ENCODE peak calls at places on chromosomes 1 and 21, in six cellular contexts. One of them, this sample, is unnamed.

GRCh38 chr1:193434319-193434718 is 247.9 kb upstream of the B3GALT2 start:
- DNase-seq in SK-N-MC: no peak
- DNase-seq in HepG2: no peak
- DNase-seq in HCT116: no peak
- DNase-seq in breast epithelium: no peak
- DNase-seq in stomach: no peak
- DNase-seq in this sample: no peak

GRCh38 chr1:9613625-9614299 is 25.1 kb downstream of the TMEM201 start:
- DNase-seq in SK-N-MC: no peak
- DNase-seq in HepG2: no peak
- DNase-seq in HCT116: no peak
- DNase-seq in breast epithelium: no peak
- DNase-seq in stomach: no peak
- DNase-seq in this sample: no peak

GRCh38 chr1:49060766-49061165 is 284.1 kb upstream of the BEND5 start:
- DNase-seq in SK-N-MC: no peak
- DNase-seq in HCT116: no peak
- DNase-seq in breast epithelium: no peak
- DNase-seq in HepG2: no peak
- DNase-seq in stomach: no peak
- DNase-seq in this sample: no peak

GRCh38 chr1:186218661-186219352 is 156.2 kb downstream of the TPR start:
- DNase-seq in stomach: no peak
- DNase-seq in HCT116: no peak
- DNase-seq in SK-N-MC: no peak
- DNase-seq in HepG2: no peak
- DNase-seq in breast epithelium: no peak
- DNase-seq in this sample: no peak

GRCh38 chr1:158329807-158330206 is 1.5 kb downstream of the CD1B start:
- DNase-seq in HepG2: no peak
- DNase-seq in HCT116: no peak
- DNase-seq in breast epithelium: no peak
- DNase-seq in stomach: no peak
- DNase-seq in SK-N-MC: no peak
- DNase-seq in this sample: no peak

GRCh38 chr1:169692766-169693460 is 18.5 kb downstream of the SELL start:
- DNase-seq in breast epithelium: no peak
- DNase-seq in stomach: no peak
- DNase-seq in HCT116: no peak
- DNase-seq in HepG2: no peak
- DNase-seq in SK-N-MC: no peak
- DNase-seq in this sample: no peak

GRCh38 chr21:29656504-29657227 is 283.1 kb downstream of the GRIK1 start:
- DNase-seq in HCT116: no peak
- DNase-seq in stomach: no peak
- DNase-seq in HepG2: no peak
- DNase-seq in SK-N-MC: no peak
- DNase-seq in breast epithelium: no peak
- DNase-seq in this sample: no peak

GRCh38 chr1:199057284-199057683 is 418.4 kb downstream of the PTPRC start:
- DNase-seq in SK-N-MC: no peak
- DNase-seq in breast epithelium: no peak
- DNase-seq in stomach: no peak
- DNase-seq in HCT116: no peak
- DNase-seq in HepG2: no peak
- DNase-seq in this sample: no peak

GRCh38 chr1:147895123-147895522 is 7.5 kb upstream of the GJA8 start:
- DNase-seq in HCT116: no peak
- DNase-seq in SK-N-MC: no peak
- DNase-seq in stomach: no peak
- DNase-seq in HepG2: no peak
- DNase-seq in breast epithelium: no peak
- DNase-seq in this sample: no peak

GRCh38 chr1:62841587-62842169 is 57.7 kb downstream of the ATG4C start:
- DNase-seq in HepG2: peak
- DNase-seq in breast epithelium: no peak
- DNase-seq in stomach: no peak
- DNase-seq in HCT116: peak
- DNase-seq in SK-N-MC: peak
- DNase-seq in this sample: peak

DNA sequence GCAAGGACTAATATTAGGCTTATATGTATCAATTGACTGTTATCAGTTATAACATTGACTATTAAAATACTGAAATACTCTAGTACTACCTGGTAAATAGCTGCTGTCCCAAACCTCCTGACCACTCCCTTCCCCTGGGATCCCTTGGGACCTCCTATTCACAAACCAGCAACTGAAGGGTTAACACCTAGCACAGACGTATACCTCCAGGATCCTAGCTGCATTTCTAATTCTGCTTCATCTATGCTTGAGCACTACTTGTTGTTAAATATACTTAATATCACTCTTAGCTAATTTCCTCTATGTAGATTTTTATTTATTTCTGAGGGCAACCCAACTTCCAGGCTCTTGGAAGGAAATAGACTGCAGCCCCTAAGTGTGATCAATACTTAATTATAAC is 1.8 kb upstream of the NFYC start:
- DNase-seq in HCT116: no peak
- DNase-seq in SK-N-MC: no peak
- DNase-seq in breast epithelium: no peak
- DNase-seq in HepG2: no peak
- DNase-seq in stomach: no peak
- DNase-seq in this sample: no peak
- TF ChIP-seq POLR2AphosphoS5 in HCT116: no peak
- TF ChIP-seq POLR2AphosphoS5 in SK-N-MC: no peak
- TF ChIP-seq POLR2AphosphoS5 in breast epithelium: no peak
- TF ChIP-seq POLR2AphosphoS5 in HepG2: no peak
- TF ChIP-seq POLR2AphosphoS5 in stomach: no peak
- TF ChIP-seq POLR2AphosphoS5 in this sample: no peak

DNA sequence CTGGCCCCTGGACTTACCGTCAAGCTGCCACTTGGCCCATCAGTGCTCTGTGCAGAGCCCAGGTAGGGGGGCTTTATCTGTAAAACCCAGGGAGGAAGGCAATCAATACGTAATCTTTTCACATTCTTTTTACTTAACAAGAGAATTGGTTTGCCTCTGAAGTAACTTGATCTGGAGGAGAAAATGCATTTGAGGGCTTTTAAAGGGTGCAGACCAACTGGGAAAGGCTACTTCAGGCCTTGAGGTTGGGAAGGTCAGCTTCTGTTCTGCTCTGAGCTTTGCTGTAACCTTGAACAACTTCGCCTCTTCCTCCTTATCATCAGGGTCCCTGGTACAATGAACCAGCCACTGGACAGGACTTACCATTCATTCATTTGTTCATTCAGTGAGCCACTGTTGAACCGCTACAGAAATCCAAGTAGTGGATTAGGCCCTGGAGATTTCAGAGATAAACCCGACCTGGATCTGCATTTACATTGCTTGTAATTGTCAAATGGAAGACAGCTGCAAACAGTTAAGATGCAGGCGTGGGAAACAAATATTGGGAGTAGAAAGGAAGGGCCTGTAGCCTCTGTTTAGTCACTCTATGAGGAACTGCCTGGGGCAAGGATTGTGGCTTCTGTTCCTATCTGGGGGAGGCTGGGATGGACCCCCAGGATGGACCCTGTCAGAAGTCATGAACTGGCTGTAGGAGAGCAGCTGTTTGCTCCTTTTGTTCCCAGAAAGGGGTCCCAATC is 90.9 kb downstream of the MAN1C1 start:
- DNase-seq in SK-N-MC: no peak
- DNase-seq in breast epithelium: no peak
- DNase-seq in stomach: no peak
- DNase-seq in HepG2: no peak
- DNase-seq in HCT116: no peak
- DNase-seq in this sample: no peak
- TF ChIP-seq POLR2AphosphoS5 in SK-N-MC: no peak
- TF ChIP-seq POLR2AphosphoS5 in breast epithelium: no peak
- TF ChIP-seq POLR2AphosphoS5 in stomach: no peak
- TF ChIP-seq POLR2AphosphoS5 in HepG2: no peak
- TF ChIP-seq POLR2AphosphoS5 in HCT116: no peak
- TF ChIP-seq POLR2AphosphoS5 in this sample: no peak

GRCh38 chr1:24704411-24705259 is 40.6 kb upstream of the CLIC4 start:
- DNase-seq in HepG2: no peak
- DNase-seq in stomach: no peak
- DNase-seq in breast epithelium: no peak
- DNase-seq in SK-N-MC: no peak
- DNase-seq in HCT116: no peak
- DNase-seq in this sample: no peak
- TF ChIP-seq POLR2AphosphoS5 in HepG2: no peak
- TF ChIP-seq POLR2AphosphoS5 in stomach: no peak
- TF ChIP-seq POLR2AphosphoS5 in breast epithelium: no peak
- TF ChIP-seq POLR2AphosphoS5 in SK-N-MC: no peak
- TF ChIP-seq POLR2AphosphoS5 in HCT116: no peak
- TF ChIP-seq POLR2AphosphoS5 in this sample: no peak

GRCh38 chr1:202590975-202591411 is 119.3 kb downstream of the SYT2 start:
- DNase-seq in SK-N-MC: no peak
- DNase-seq in stomach: no peak
- DNase-seq in HepG2: no peak
- DNase-seq in HCT116: no peak
- DNase-seq in breast epithelium: no peak
- DNase-seq in this sample: no peak
- TF ChIP-seq POLR2AphosphoS5 in SK-N-MC: no peak
- TF ChIP-seq POLR2AphosphoS5 in stomach: no peak
- TF ChIP-seq POLR2AphosphoS5 in HepG2: no peak
- TF ChIP-seq POLR2AphosphoS5 in HCT116: no peak
- TF ChIP-seq POLR2AphosphoS5 in breast epithelium: no peak
- TF ChIP-seq POLR2AphosphoS5 in this sample: no peak

GRCh38 chr1:43358746-43359693 is at the start of gene CDC20:
- DNase-seq in breast epithelium: peak
- DNase-seq in SK-N-MC: peak
- DNase-seq in stomach: peak
- DNase-seq in HCT116: peak
- DNase-seq in HepG2: peak
- DNase-seq in this sample: peak

GRCh38 chr1:43360616-43361015 is 1.8 kb downstream of the CDC20 start:
- DNase-seq in stomach: no peak
- DNase-seq in HepG2: no peak
- DNase-seq in breast epithelium: no peak
- DNase-seq in SK-N-MC: no peak
- DNase-seq in HCT116: no peak
- DNase-seq in this sample: no peak

GRCh38 chr1:43357251-43357650 is 1.5 kb upstream of the CDC20 start:
- DNase-seq in HCT116: no peak
- DNase-seq in SK-N-MC: no peak
- DNase-seq in HepG2: no peak
- DNase-seq in breast epithelium: no peak
- DNase-seq in stomach: no peak
- DNase-seq in this sample: no peak

GRCh38 chr1:43359696-43360095 is 915 bp downstream of the CDC20 start:
- DNase-seq in SK-N-MC: no peak
- DNase-seq in breast epithelium: no peak
- DNase-seq in HCT116: no peak
- DNase-seq in stomach: no peak
- DNase-seq in HepG2: no peak
- DNase-seq in this sample: no peak

DNA sequence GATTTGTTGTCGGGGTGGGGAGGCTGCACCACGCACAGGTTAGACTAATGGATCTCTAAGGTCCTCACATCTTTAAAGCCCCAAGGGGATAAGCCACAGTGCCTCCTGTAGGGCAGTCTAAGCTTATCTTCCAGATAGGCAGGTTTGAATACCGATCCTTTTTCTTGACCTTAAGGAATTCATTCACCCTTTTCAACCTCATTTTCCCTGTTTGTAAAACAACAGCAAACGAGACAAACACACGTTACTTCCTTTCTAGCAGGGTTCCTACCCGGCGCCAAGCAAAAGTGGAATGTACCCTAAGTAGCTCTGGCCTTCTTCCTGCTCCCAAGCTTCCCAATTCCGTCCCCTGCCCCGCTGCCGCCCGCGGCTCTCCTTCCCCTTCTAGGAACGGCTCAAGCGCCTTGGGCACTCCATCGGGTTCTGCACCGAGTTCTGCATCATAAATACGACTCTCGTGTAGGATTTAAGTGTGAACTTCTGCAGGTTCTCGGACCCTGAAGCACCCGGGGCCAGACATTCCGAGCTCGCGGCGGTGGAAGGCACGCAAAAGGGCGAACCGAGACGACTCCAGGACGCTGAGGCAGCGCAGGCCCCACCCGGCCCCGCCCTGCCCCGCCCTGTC is 548 bp upstream of the CDC20 start:
- DNase-seq in SK-N-MC: no peak
- DNase-seq in HepG2: no peak
- DNase-seq in HCT116: peak
- DNase-seq in breast epithelium: no peak
- DNase-seq in stomach: no peak
- DNase-seq in this sample: no peak
- TF ChIP-seq POLR2AphosphoS5 in SK-N-MC: peak
- TF ChIP-seq POLR2AphosphoS5 in HepG2: no peak
- TF ChIP-seq POLR2AphosphoS5 in HCT116: peak
- TF ChIP-seq POLR2AphosphoS5 in breast epithelium: peak
- TF ChIP-seq POLR2AphosphoS5 in stomach: no peak
- TF ChIP-seq POLR2AphosphoS5 in this sample: no peak

GRCh38 chr1:160471253-160471652 is 51.8 kb downstream of the SLAMF6 start:
- DNase-seq in SK-N-MC: no peak
- DNase-seq in stomach: no peak
- DNase-seq in HepG2: no peak
- DNase-seq in HCT116: no peak
- DNase-seq in breast epithelium: no peak
- DNase-seq in this sample: no peak
- TF ChIP-seq POLR2AphosphoS5 in SK-N-MC: no peak
- TF ChIP-seq POLR2AphosphoS5 in stomach: no peak
- TF ChIP-seq POLR2AphosphoS5 in HepG2: no peak
- TF ChIP-seq POLR2AphosphoS5 in HCT116: no peak
- TF ChIP-seq POLR2AphosphoS5 in breast epithelium: no peak
- TF ChIP-seq POLR2AphosphoS5 in this sample: no peak

GRCh38 chr1:154974808-154975408 is 427 bp downstream of the CKS1B start:
- DNase-seq in stomach: peak
- DNase-seq in HCT116: peak
- DNase-seq in HepG2: peak
- DNase-seq in SK-N-MC: peak
- DNase-seq in breast epithelium: peak
- DNase-seq in this sample: peak
- TF ChIP-seq POLR2AphosphoS5 in stomach: peak
- TF ChIP-seq POLR2AphosphoS5 in HCT116: peak
- TF ChIP-seq POLR2AphosphoS5 in HepG2: peak
- TF ChIP-seq POLR2AphosphoS5 in SK-N-MC: peak
- TF ChIP-seq POLR2AphosphoS5 in breast epithelium: peak
- TF ChIP-seq POLR2AphosphoS5 in this sample: peak